ENCODE peak calls at places on chromosomes 1 and 21, in four cellular contexts. Q is islet precursor cell, G is GDM1, X is B cell. C is an unnamed sample.

GRCh38 chr21:14762734-14763694 is 216.9 kb upstream of the SAMSN1 start:
- DNase-seq in Q (no peak), G (peak; percentile 22), X (peak; percentile 76), C (no peak)

GRCh38 chr1:221458430-221459156 is 283.3 kb downstream of the DUSP10 start:
- DNase-seq in Q (no peak), G (no peak), X (no peak), C (peak; percentile 23)

GRCh38 chr1:185628102-185628501 is 106.1 kb upstream of the HMCN1 start:
- DNase-seq in Q (no peak), G (no peak), X (no peak), C (no peak)

GRCh38 chr1:30512253-30512921 is 211.0 kb downstream of the MATN1 start:
- DNase-seq in Q (no peak), G (no peak), X (no peak), C (no peak)

GRCh38 chr21:15164678-15165303 is 100.0 kb upstream of the NRIP1 start:
- DNase-seq in Q (no peak), G (no peak), X (no peak), C (no peak)

GRCh38 chr1:40309374-40310128 is 7.5 kb downstream of the COL9A2 start:
- DNase-seq in Q (no peak), G (no peak), X (no peak), C (no peak)

GRCh38 chr1:79603862-79604261 is 597.3 kb upstream of the ADGRL4 start:
- DNase-seq in Q (no peak), G (no peak), X (no peak), C (no peak)

GRCh38 chr21:44763451-44764318 is 37.9 kb downstream of the UBE2G2 start:
- DNase-seq in Q (peak; percentile 38), G (no peak), X (no peak), C (no peak)

GRCh38 chr1:11617314-11617713 is 36.9 kb downstream of the FBXO2 start:
- DNase-seq in Q (no peak), G (no peak), X (no peak), C (no peak)

GRCh38 chr21:46194374-46195334 is 10.4 kb upstream of the SPATC1L start:
- DNase-seq in Q (peak; percentile 45), G (no peak), X (no peak), C (no peak)

GRCh38 chr1:72845981-72846380 is 563.6 kb upstream of the NEGR1 start:
- DNase-seq in Q (no peak), G (no peak), X (no peak), C (no peak)

GRCh38 chr21:27581168-27581567 is 614.3 kb upstream of the ADAMTS5 start:
- DNase-seq in Q (no peak), G (no peak), X (no peak), C (no peak)

GRCh38 chr1:229285424-229285823 is 14.5 kb downstream of the RAB4A start:
- DNase-seq in Q (no peak), G (no peak), X (no peak), C (no peak)

GRCh38 chr1:117146570-117147340 is 25.2 kb upstream of the TRIM45 start:
- DNase-seq in Q (no peak), G (no peak), X (no peak), C (no peak)

GRCh38 chr1:241323510-241323909 is 33.5 kb downstream of the RGS7 start:
- DNase-seq in Q (peak; percentile 81), G (no peak), X (peak; percentile 42), C (no peak)

GRCh38 chr21:45699251-45699942 is 55.9 kb downstream of the PCBP3 start:
- DNase-seq in Q (no peak), G (no peak), X (no peak), C (no peak)

GRCh38 chr1:155069551-155070391 is 6.2 kb downstream of the EFNA4 start:
- DNase-seq in Q (no peak), G (no peak), X (no peak), C (peak; percentile 54)

GRCh38 chr1:61993331-61993961 is 201.2 kb upstream of the L1TD1 start:
- DNase-seq in Q (peak; percentile 75), G (no peak), X (no peak), C (no peak)

GRCh38 chr1:108051625-108052382 is 86.8 kb upstream of the VAV3 start:
- DNase-seq in Q (peak; percentile 59), G (no peak), X (no peak), C (peak; percentile 67)

GRCh38 chr1:82399093-82399492 is 598.4 kb downstream of the ADGRL2 start:
- DNase-seq in Q (no peak), G (no peak), X (no peak), C (no peak)

GRCh38 chr1:47554901-47555300 is 117.1 kb downstream of the FOXD2 start:
- DNase-seq in Q (no peak), G (no peak), X (no peak), C (no peak)